ENCODE peak calls at places on chromosomes 13 and 19, in nine cellular contexts. One of them, this sample, is unnamed.

GRCh38 chr19:1362385-1363257 is 21.1 kb upstream of the NDUFS7 start:
- DNase-seq in NCI-H1105 treated with DMSO at 0.1 percent for 48 hours: no peak
- DNase-seq in posterior cingulate gyrus: no peak
- DNase-seq in foreskin melanocyte: no peak
- DNase-seq in nephron progenitor cell: no peak
- DNase-seq in HS-5: no peak
- DNase-seq in chondrocyte: no peak
- DNase-seq in foreskin fibroblast: no peak
- DNase-seq in CD4-positive, alpha-beta memory T cell: no peak
- DNase-seq in this sample: no peak

GRCh38 chr13:112679381-112679780 is 10.5 kb upstream of the ATP11A start:
- DNase-seq in HS-5: no peak
- DNase-seq in posterior cingulate gyrus: no peak
- DNase-seq in chondrocyte: peak
- DNase-seq in foreskin melanocyte: no peak
- DNase-seq in foreskin fibroblast: no peak
- DNase-seq in NCI-H1105 treated with DMSO at 0.1 percent for 48 hours: no peak
- DNase-seq in nephron progenitor cell: no peak
- DNase-seq in CD4-positive, alpha-beta memory T cell: no peak
- DNase-seq in this sample: no peak

GRCh38 chr19:28546148-28546685 is 666.7 kb downstream of the UQCRFS1 start:
- DNase-seq in posterior cingulate gyrus: no peak
- DNase-seq in foreskin melanocyte: no peak
- DNase-seq in CD4-positive, alpha-beta memory T cell: no peak
- DNase-seq in chondrocyte: no peak
- DNase-seq in foreskin fibroblast: no peak
- DNase-seq in HS-5: no peak
- DNase-seq in NCI-H1105 treated with DMSO at 0.1 percent for 48 hours: no peak
- DNase-seq in nephron progenitor cell: no peak
- DNase-seq in this sample: no peak

GRCh38 chr13:37460211-37460610 is 138.4 kb downstream of the POSTN start:
- DNase-seq in CD4-positive, alpha-beta memory T cell: no peak
- DNase-seq in HS-5: no peak
- DNase-seq in chondrocyte: no peak
- DNase-seq in posterior cingulate gyrus: no peak
- DNase-seq in foreskin fibroblast: peak
- DNase-seq in NCI-H1105 treated with DMSO at 0.1 percent for 48 hours: no peak
- DNase-seq in foreskin melanocyte: no peak
- DNase-seq in nephron progenitor cell: no peak
- DNase-seq in this sample: no peak

GRCh38 chr19:5093953-5094718 is 125.2 kb downstream of the KDM4B start:
- DNase-seq in chondrocyte: no peak
- DNase-seq in HS-5: no peak
- DNase-seq in foreskin melanocyte: no peak
- DNase-seq in NCI-H1105 treated with DMSO at 0.1 percent for 48 hours: no peak
- DNase-seq in nephron progenitor cell: no peak
- DNase-seq in foreskin fibroblast: no peak
- DNase-seq in posterior cingulate gyrus: no peak
- DNase-seq in CD4-positive, alpha-beta memory T cell: no peak
- DNase-seq in this sample: no peak

GRCh38 chr13:100530645-100531044 is 57.9 kb downstream of the GGACT start:
- DNase-seq in NCI-H1105 treated with DMSO at 0.1 percent for 48 hours: no peak
- DNase-seq in HS-5: no peak
- DNase-seq in foreskin fibroblast: peak
- DNase-seq in posterior cingulate gyrus: peak
- DNase-seq in chondrocyte: no peak
- DNase-seq in foreskin melanocyte: no peak
- DNase-seq in CD4-positive, alpha-beta memory T cell: no peak
- DNase-seq in nephron progenitor cell: no peak
- DNase-seq in this sample: no peak

GRCh38 chr19:14450876-14451275 is 17.8 kb downstream of the PKN1 start:
- DNase-seq in posterior cingulate gyrus: no peak
- DNase-seq in chondrocyte: no peak
- DNase-seq in foreskin melanocyte: no peak
- DNase-seq in HS-5: no peak
- DNase-seq in CD4-positive, alpha-beta memory T cell: no peak
- DNase-seq in NCI-H1105 treated with DMSO at 0.1 percent for 48 hours: no peak
- DNase-seq in foreskin fibroblast: no peak
- DNase-seq in nephron progenitor cell: no peak
- DNase-seq in this sample: no peak

GRCh38 chr13:95122063-95122462 is 179.2 kb downstream of the ABCC4 start:
- DNase-seq in CD4-positive, alpha-beta memory T cell: no peak
- DNase-seq in foreskin melanocyte: no peak
- DNase-seq in posterior cingulate gyrus: no peak
- DNase-seq in chondrocyte: no peak
- DNase-seq in NCI-H1105 treated with DMSO at 0.1 percent for 48 hours: no peak
- DNase-seq in nephron progenitor cell: no peak
- DNase-seq in foreskin fibroblast: no peak
- DNase-seq in HS-5: no peak
- DNase-seq in this sample: no peak

GRCh38 chr19:3986260-3987041 is 1.2 kb upstream of the EEF2 start:
- DNase-seq in foreskin fibroblast: peak
- DNase-seq in HS-5: peak
- DNase-seq in CD4-positive, alpha-beta memory T cell: peak
- DNase-seq in posterior cingulate gyrus: peak
- DNase-seq in nephron progenitor cell: peak
- DNase-seq in NCI-H1105 treated with DMSO at 0.1 percent for 48 hours: peak
- DNase-seq in foreskin melanocyte: peak
- DNase-seq in chondrocyte: no peak
- DNase-seq in this sample: peak

GRCh38 chr19:17306285-17306714 is 628 bp downstream of the MRPL34 start:
- DNase-seq in nephron progenitor cell: peak
- DNase-seq in CD4-positive, alpha-beta memory T cell: peak
- DNase-seq in posterior cingulate gyrus: no peak
- DNase-seq in foreskin melanocyte: no peak
- DNase-seq in HS-5: no peak
- DNase-seq in chondrocyte: no peak
- DNase-seq in NCI-H1105 treated with DMSO at 0.1 percent for 48 hours: no peak
- DNase-seq in foreskin fibroblast: no peak
- DNase-seq in this sample: no peak

GRCh38 chr13:102191951-102192461 is 209.8 kb downstream of the FGF14 start:
- DNase-seq in chondrocyte: no peak
- DNase-seq in foreskin fibroblast: peak
- DNase-seq in nephron progenitor cell: no peak
- DNase-seq in posterior cingulate gyrus: no peak
- DNase-seq in NCI-H1105 treated with DMSO at 0.1 percent for 48 hours: no peak
- DNase-seq in CD4-positive, alpha-beta memory T cell: no peak
- DNase-seq in HS-5: peak
- DNase-seq in foreskin melanocyte: peak
- DNase-seq in this sample: no peak

GRCh38 chr13:66391322-66391721 is 838.8 kb downstream of the PCDH9 start:
- DNase-seq in chondrocyte: no peak
- DNase-seq in posterior cingulate gyrus: no peak
- DNase-seq in nephron progenitor cell: no peak
- DNase-seq in foreskin melanocyte: no peak
- DNase-seq in foreskin fibroblast: no peak
- DNase-seq in NCI-H1105 treated with DMSO at 0.1 percent for 48 hours: no peak
- DNase-seq in CD4-positive, alpha-beta memory T cell: no peak
- DNase-seq in HS-5: no peak
- DNase-seq in this sample: no peak

GRCh38 chr13:50991624-50992610 is 82.3 kb downstream of the RNASEH2B start:
- DNase-seq in HS-5: no peak
- DNase-seq in NCI-H1105 treated with DMSO at 0.1 percent for 48 hours: no peak
- DNase-seq in posterior cingulate gyrus: no peak
- DNase-seq in CD4-positive, alpha-beta memory T cell: no peak
- DNase-seq in foreskin melanocyte: no peak
- DNase-seq in nephron progenitor cell: peak
- DNase-seq in foreskin fibroblast: no peak
- DNase-seq in chondrocyte: no peak
- DNase-seq in this sample: no peak

GRCh38 chr13:44755872-44756271 is 179.7 kb upstream of the TSC22D1 start:
- DNase-seq in CD4-positive, alpha-beta memory T cell: no peak
- DNase-seq in nephron progenitor cell: no peak
- DNase-seq in HS-5: no peak
- DNase-seq in foreskin melanocyte: no peak
- DNase-seq in posterior cingulate gyrus: no peak
- DNase-seq in NCI-H1105 treated with DMSO at 0.1 percent for 48 hours: no peak
- DNase-seq in foreskin fibroblast: peak
- DNase-seq in chondrocyte: no peak
- DNase-seq in this sample: no peak

GRCh38 chr19:39424934-39425333 is 10.8 kb downstream of the RPS16 start:
- DNase-seq in CD4-positive, alpha-beta memory T cell: no peak
- DNase-seq in foreskin fibroblast: no peak
- DNase-seq in HS-5: no peak
- DNase-seq in nephron progenitor cell: no peak
- DNase-seq in chondrocyte: no peak
- DNase-seq in posterior cingulate gyrus: no peak
- DNase-seq in foreskin melanocyte: no peak
- DNase-seq in NCI-H1105 treated with DMSO at 0.1 percent for 48 hours: no peak
- DNase-seq in this sample: no peak

GRCh38 chr19:49889687-49890348 is 6.9 kb downstream of the IL4I1 start:
- DNase-seq in foreskin melanocyte: peak
- DNase-seq in HS-5: no peak
- DNase-seq in CD4-positive, alpha-beta memory T cell: peak
- DNase-seq in chondrocyte: peak
- DNase-seq in posterior cingulate gyrus: peak
- DNase-seq in NCI-H1105 treated with DMSO at 0.1 percent for 48 hours: peak
- DNase-seq in nephron progenitor cell: peak
- DNase-seq in foreskin fibroblast: peak
- DNase-seq in this sample: no peak

GRCh38 chr19:3061214-3062161 is 807 bp downstream of the TLE5 start:
- DNase-seq in foreskin fibroblast: peak
- DNase-seq in chondrocyte: no peak
- DNase-seq in foreskin melanocyte: no peak
- DNase-seq in nephron progenitor cell: no peak
- DNase-seq in CD4-positive, alpha-beta memory T cell: peak
- DNase-seq in NCI-H1105 treated with DMSO at 0.1 percent for 48 hours: no peak
- DNase-seq in HS-5: no peak
- DNase-seq in posterior cingulate gyrus: peak
- DNase-seq in this sample: no peak

GRCh38 chr19:30228113-30228725 is 144.0 kb upstream of the ZNF536 start:
- DNase-seq in posterior cingulate gyrus: no peak
- DNase-seq in chondrocyte: no peak
- DNase-seq in HS-5: no peak
- DNase-seq in CD4-positive, alpha-beta memory T cell: no peak
- DNase-seq in nephron progenitor cell: peak
- DNase-seq in foreskin melanocyte: no peak
- DNase-seq in foreskin fibroblast: peak
- DNase-seq in NCI-H1105 treated with DMSO at 0.1 percent for 48 hours: peak
- DNase-seq in this sample: no peak

GRCh38 chr13:40148103-40148502 is 492.6 kb downstream of the COG6 start:
- DNase-seq in NCI-H1105 treated with DMSO at 0.1 percent for 48 hours: no peak
- DNase-seq in HS-5: no peak
- DNase-seq in foreskin melanocyte: no peak
- DNase-seq in posterior cingulate gyrus: no peak
- DNase-seq in nephron progenitor cell: no peak
- DNase-seq in chondrocyte: no peak
- DNase-seq in foreskin fibroblast: no peak
- DNase-seq in CD4-positive, alpha-beta memory T cell: peak
- DNase-seq in this sample: no peak

GRCh38 chr13:28631792-28632191 is 27.1 kb upstream of the POMP start:
- DNase-seq in nephron progenitor cell: no peak
- DNase-seq in foreskin fibroblast: peak
- DNase-seq in chondrocyte: no peak
- DNase-seq in posterior cingulate gyrus: no peak
- DNase-seq in CD4-positive, alpha-beta memory T cell: no peak
- DNase-seq in HS-5: no peak
- DNase-seq in NCI-H1105 treated with DMSO at 0.1 percent for 48 hours: no peak
- DNase-seq in foreskin melanocyte: no peak
- DNase-seq in this sample: no peak

GRCh38 chr13:31035162-31035951 is 102.9 kb downstream of the TEX26 start:
- DNase-seq in NCI-H1105 treated with DMSO at 0.1 percent for 48 hours: no peak
- DNase-seq in foreskin melanocyte: no peak
- DNase-seq in posterior cingulate gyrus: no peak
- DNase-seq in foreskin fibroblast: peak
- DNase-seq in chondrocyte: no peak
- DNase-seq in nephron progenitor cell: no peak
- DNase-seq in HS-5: no peak
- DNase-seq in CD4-positive, alpha-beta memory T cell: no peak
- DNase-seq in this sample: no peak

GRCh38 chr13:28408235-28408848 is 86.6 kb downstream of the FLT1 start:
- DNase-seq in posterior cingulate gyrus: no peak
- DNase-seq in HS-5: no peak
- DNase-seq in chondrocyte: no peak
- DNase-seq in NCI-H1105 treated with DMSO at 0.1 percent for 48 hours: no peak
- DNase-seq in nephron progenitor cell: peak
- DNase-seq in foreskin fibroblast: no peak
- DNase-seq in CD4-positive, alpha-beta memory T cell: no peak
- DNase-seq in foreskin melanocyte: no peak
- DNase-seq in this sample: no peak

GRCh38 chr13:42926043-42926442 is 66.0 kb downstream of the EPSTI1 start:
- DNase-seq in posterior cingulate gyrus: no peak
- DNase-seq in CD4-positive, alpha-beta memory T cell: no peak
- DNase-seq in NCI-H1105 treated with DMSO at 0.1 percent for 48 hours: no peak
- DNase-seq in foreskin fibroblast: no peak
- DNase-seq in nephron progenitor cell: no peak
- DNase-seq in foreskin melanocyte: no peak
- DNase-seq in HS-5: no peak
- DNase-seq in chondrocyte: no peak
- DNase-seq in this sample: no peak

GRCh38 chr19:36008336-36008978 is at the start of gene SYNE4:
- DNase-seq in foreskin melanocyte: no peak
- DNase-seq in CD4-positive, alpha-beta memory T cell: no peak
- DNase-seq in nephron progenitor cell: peak
- DNase-seq in foreskin fibroblast: no peak
- DNase-seq in HS-5: no peak
- DNase-seq in NCI-H1105 treated with DMSO at 0.1 percent for 48 hours: peak
- DNase-seq in posterior cingulate gyrus: no peak
- DNase-seq in chondrocyte: no peak
- DNase-seq in this sample: no peak

GRCh38 chr13:99656092-99656745 is 154.9 kb downstream of the TM9SF2 start:
- DNase-seq in NCI-H1105 treated with DMSO at 0.1 percent for 48 hours: peak
- DNase-seq in HS-5: no peak
- DNase-seq in CD4-positive, alpha-beta memory T cell: peak
- DNase-seq in posterior cingulate gyrus: peak
- DNase-seq in nephron progenitor cell: peak
- DNase-seq in chondrocyte: no peak
- DNase-seq in foreskin melanocyte: peak
- DNase-seq in foreskin fibroblast: peak
- DNase-seq in this sample: peak

GRCh38 chr19:1768248-1768647 is 14.9 kb downstream of the ONECUT3 start:
- DNase-seq in posterior cingulate gyrus: no peak
- DNase-seq in HS-5: no peak
- DNase-seq in NCI-H1105 treated with DMSO at 0.1 percent for 48 hours: no peak
- DNase-seq in foreskin melanocyte: no peak
- DNase-seq in CD4-positive, alpha-beta memory T cell: peak
- DNase-seq in chondrocyte: no peak
- DNase-seq in nephron progenitor cell: peak
- DNase-seq in foreskin fibroblast: no peak
- DNase-seq in this sample: no peak

GRCh38 chr19:47587295-47587694 is 14.3 kb upstream of the ZNF541 start:
- DNase-seq in foreskin melanocyte: no peak
- DNase-seq in foreskin fibroblast: peak
- DNase-seq in HS-5: no peak
- DNase-seq in NCI-H1105 treated with DMSO at 0.1 percent for 48 hours: no peak
- DNase-seq in chondrocyte: no peak
- DNase-seq in CD4-positive, alpha-beta memory T cell: no peak
- DNase-seq in nephron progenitor cell: no peak
- DNase-seq in posterior cingulate gyrus: no peak
- DNase-seq in this sample: no peak

GRCh38 chr19:10289167-10289835 is 451 bp upstream of the ICAM5 start:
- DNase-seq in NCI-H1105 treated with DMSO at 0.1 percent for 48 hours: peak
- DNase-seq in nephron progenitor cell: peak
- DNase-seq in HS-5: peak
- DNase-seq in foreskin fibroblast: peak
- DNase-seq in foreskin melanocyte: no peak
- DNase-seq in CD4-positive, alpha-beta memory T cell: peak
- DNase-seq in posterior cingulate gyrus: peak
- DNase-seq in chondrocyte: no peak
- DNase-seq in this sample: peak

GRCh38 chr19:17108453-17108784 is 32.8 kb downstream of the MYO9B start:
- DNase-seq in nephron progenitor cell: no peak
- DNase-seq in foreskin fibroblast: no peak
- DNase-seq in foreskin melanocyte: no peak
- DNase-seq in NCI-H1105 treated with DMSO at 0.1 percent for 48 hours: no peak
- DNase-seq in chondrocyte: no peak
- DNase-seq in posterior cingulate gyrus: no peak
- DNase-seq in CD4-positive, alpha-beta memory T cell: no peak
- DNase-seq in HS-5: no peak
- DNase-seq in this sample: no peak

GRCh38 chr19:41356984-41357739 is 3.4 kb upstream of the TGFB1 start:
- DNase-seq in HS-5: no peak
- DNase-seq in NCI-H1105 treated with DMSO at 0.1 percent for 48 hours: no peak
- DNase-seq in posterior cingulate gyrus: no peak
- DNase-seq in CD4-positive, alpha-beta memory T cell: no peak
- DNase-seq in chondrocyte: no peak
- DNase-seq in foreskin fibroblast: no peak
- DNase-seq in foreskin melanocyte: no peak
- DNase-seq in nephron progenitor cell: no peak
- DNase-seq in this sample: no peak

GRCh38 chr19:28103916-28104315 is 1109.0 kb downstream of the UQCRFS1 start:
- DNase-seq in CD4-positive, alpha-beta memory T cell: no peak
- DNase-seq in chondrocyte: no peak
- DNase-seq in HS-5: no peak
- DNase-seq in NCI-H1105 treated with DMSO at 0.1 percent for 48 hours: no peak
- DNase-seq in nephron progenitor cell: peak
- DNase-seq in foreskin fibroblast: no peak
- DNase-seq in foreskin melanocyte: no peak
- DNase-seq in posterior cingulate gyrus: no peak
- DNase-seq in this sample: no peak

This sample was measured in NCI-H1436.